ENCODE peak calls at places on chromosomes 1 and 21, in six cellular contexts. F, Q, E, K, W and G are unnamed samples.

GRCh38 chr1:248837045-248837793 is 805 bp upstream of the ZNF672 start:
- DNase-seq in F (no peak), W (no peak), K (no peak), E (no peak), Q (no peak), G (no peak)

GRCh38 chr1:247647864-247648263 is 31.7 kb downstream of the OR13G1 start:
- DNase-seq in K (no peak), W (no peak), E (no peak), Q (no peak), F (no peak), G (no peak)

GRCh38 chr1:99171126-99171813 is 93.0 kb upstream of the PLPPR4 start:
- DNase-seq in K (no peak), Q (no peak), F (no peak), W (no peak), E (no peak), G (no peak)

GRCh38 chr21:37642493-37642892 is 273.8 kb downstream of the KCNJ6 start:
- DNase-seq in W (peak; percentile 9), F (no peak), E (no peak), K (no peak), Q (peak; percentile 69), G (peak; percentile 24)

GRCh38 chr1:177884499-177885021 is 85.3 kb downstream of the SEC16B start:
- DNase-seq in E (no peak), W (no peak), K (no peak), Q (no peak), F (no peak), G (no peak)

GRCh38 chr1:218985424-218985823 is 188.3 kb upstream of the LYPLAL1 start:
- DNase-seq in W (no peak), F (no peak), E (no peak), Q (no peak), K (no peak), G (no peak)

GRCh38 chr21:45330075-45330781 is 42.5 kb upstream of the POFUT2 start:
- DNase-seq in Q (no peak), W (peak; percentile 88), K (peak; percentile 85), F (peak; percentile 88), E (peak; percentile 74), G (no peak)

GRCh38 chr21:34844033-34844923 is 175.5 kb downstream of the CLIC6 start:
- DNase-seq in K (peak; percentile 41), F (peak; percentile 71), Q (no peak), W (peak; percentile 89), E (peak; percentile 62), G (no peak)

GRCh38 chr1:233885196-233886028 is 19.1 kb upstream of the SLC35F3 start:
- DNase-seq in W (no peak), E (no peak), Q (no peak), F (no peak), K (no peak), G (no peak)

GRCh38 chr1:178461104-178461503 is 35.7 kb downstream of the CLEC20A start:
- DNase-seq in F (no peak), E (no peak), W (no peak), Q (no peak), K (no peak), G (no peak)

GRCh38 chr21:35697321-35697808 is 363.0 kb downstream of the SETD4 start:
- DNase-seq in K (peak; percentile 43), E (peak; percentile 46), W (peak; percentile 80), F (peak; percentile 35), Q (peak; percentile 93), G (no peak)

GRCh38 chr21:17900281-17900989 is 81.3 kb upstream of the C21orf91 start:
- DNase-seq in K (no peak), F (no peak), Q (no peak), W (no peak), E (no peak), G (no peak)

GRCh38 chr1:86520789-86521521 is 25.9 kb upstream of the CLCA4 start:
- DNase-seq in F (no peak), K (no peak), W (no peak), E (no peak), Q (no peak), G (no peak)

GRCh38 chr1:29428997-29429396 is 192.7 kb downstream of the PTPRU start:
- DNase-seq in Q (no peak), E (no peak), K (no peak), W (no peak), F (no peak), G (no peak)

GRCh38 chr1:223652436-223652901 is 13.0 kb downstream of the CAPN8 start:
- DNase-seq in W (no peak), F (no peak), K (no peak), E (no peak), Q (no peak), G (no peak)

GRCh38 chr1:18954270-18955071 is 2.0 kb downstream of the IFFO2 start:
- DNase-seq in F (no peak), Q (no peak), E (peak; percentile 45), W (peak; percentile 44), K (peak; percentile 54), G (no peak)

GRCh38 chr1:219537182-219537581 is 75.7 kb downstream of the ZC3H11B start:
- DNase-seq in E (no peak), Q (no peak), W (peak; percentile 12), K (no peak), F (no peak), G (no peak)

GRCh38 chr1:86832409-86832808 is 81.5 kb downstream of the SELENOF start:
- DNase-seq in E (no peak), Q (no peak), K (no peak), W (no peak), F (no peak), G (no peak)

GRCh38 chr1:18599096-18599495 is 31.6 kb upstream of the PAX7 start:
- DNase-seq in W (no peak), E (no peak), K (no peak), Q (no peak), F (no peak), G (no peak)

GRCh38 chr1:243793298-243793697 is 56.7 kb downstream of the AKT3 start:
- DNase-seq in Q (peak; percentile 30), F (no peak), K (no peak), E (no peak), W (no peak), G (no peak)

GRCh38 chr1:10777749-10778574 is 18.5 kb downstream of the CASZ1 start:
- DNase-seq in E (no peak), Q (no peak), K (no peak), F (no peak), W (no peak), G (no peak)

GRCh38 chr1:10779201-10779600 is 17.2 kb downstream of the CASZ1 start:
- DNase-seq in W (no peak), F (no peak), E (no peak), K (no peak), Q (no peak), G (no peak)

GRCh38 chr1:10779841-10780240 is 16.6 kb downstream of the CASZ1 start:
- DNase-seq in E (no peak), Q (no peak), K (no peak), W (no peak), F (no peak), G (no peak)

GRCh38 chr1:10776206-10776905 is 20.1 kb downstream of the CASZ1 start:
- DNase-seq in K (no peak), F (no peak), Q (no peak), W (no peak), E (no peak), G (no peak)

GRCh38 chr1:10778640-10779039 is 17.8 kb downstream of the CASZ1 start:
- DNase-seq in Q (no peak), K (no peak), W (no peak), F (no peak), E (no peak), G (no peak)
- H3K4me3 ChIP-seq in Q (no peak overlapping the region), K (no peak overlapping the region), W (no peak overlapping the region), F (no peak overlapping the region), E (no peak overlapping the region), G (no peak overlapping the region)

GRCh38 chr1:198232407-198232806 is 75.6 kb downstream of the NEK7 start:
- DNase-seq in Q (no peak), E (no peak), F (peak; percentile 6), W (no peak), K (no peak), G (no peak)

GRCh38 chr1:198241553-198241952 is 84.8 kb downstream of the NEK7 start:
- DNase-seq in F (no peak), W (no peak), Q (no peak), E (no peak), K (no peak), G (no peak)

GRCh38 chr1:198232940-198233675 is 76.3 kb downstream of the NEK7 start:
- DNase-seq in W (no peak), Q (no peak), F (no peak), K (no peak), E (no peak), G (no peak)

GRCh38 chr1:198234511-198235251 is 77.9 kb downstream of the NEK7 start:
- DNase-seq in K (peak; percentile 52), E (peak; percentile 63), W (peak; percentile 69), Q (no peak), F (peak; percentile 70), G (no peak)

DNA sequence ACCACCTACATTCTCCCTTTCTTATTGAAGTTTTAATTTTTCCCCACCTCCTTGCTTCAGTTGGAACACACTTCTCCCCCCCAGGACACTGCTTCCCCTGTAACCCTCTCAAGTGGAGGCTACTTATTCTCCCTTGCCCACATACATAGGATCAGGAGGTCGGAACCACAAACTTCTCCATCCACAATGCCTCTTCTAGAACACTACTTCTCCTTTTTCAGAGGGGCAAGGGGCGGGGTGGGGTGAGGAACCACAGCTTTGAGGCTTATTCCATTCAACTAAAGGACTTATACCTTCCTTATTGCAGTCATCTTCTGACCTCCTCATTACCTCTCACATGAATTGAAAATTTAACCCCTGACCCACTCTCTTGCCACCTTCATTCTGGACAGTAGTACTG is 81.3 kb downstream of the NEK7 start:
- DNase-seq in F (no peak), W (no peak), K (no peak), E (no peak), Q (no peak), G (no peak)
- TF ChIP-seq CTCF in F (no peak), W (no peak), K (no peak), E (no peak), Q (no peak), G (no peak)

GRCh38 chr1:169924063-169924462 is 30.4 kb upstream of the SCYL3 start:
- DNase-seq in E (no peak), W (no peak), F (no peak), Q (no peak), K (no peak), G (no peak)
- H3K4me3 ChIP-seq in E (no peak overlapping the region), W (no peak overlapping the region), F (no peak overlapping the region), Q (no peak overlapping the region), K (no peak overlapping the region), G (no peak overlapping the region)

DNA sequence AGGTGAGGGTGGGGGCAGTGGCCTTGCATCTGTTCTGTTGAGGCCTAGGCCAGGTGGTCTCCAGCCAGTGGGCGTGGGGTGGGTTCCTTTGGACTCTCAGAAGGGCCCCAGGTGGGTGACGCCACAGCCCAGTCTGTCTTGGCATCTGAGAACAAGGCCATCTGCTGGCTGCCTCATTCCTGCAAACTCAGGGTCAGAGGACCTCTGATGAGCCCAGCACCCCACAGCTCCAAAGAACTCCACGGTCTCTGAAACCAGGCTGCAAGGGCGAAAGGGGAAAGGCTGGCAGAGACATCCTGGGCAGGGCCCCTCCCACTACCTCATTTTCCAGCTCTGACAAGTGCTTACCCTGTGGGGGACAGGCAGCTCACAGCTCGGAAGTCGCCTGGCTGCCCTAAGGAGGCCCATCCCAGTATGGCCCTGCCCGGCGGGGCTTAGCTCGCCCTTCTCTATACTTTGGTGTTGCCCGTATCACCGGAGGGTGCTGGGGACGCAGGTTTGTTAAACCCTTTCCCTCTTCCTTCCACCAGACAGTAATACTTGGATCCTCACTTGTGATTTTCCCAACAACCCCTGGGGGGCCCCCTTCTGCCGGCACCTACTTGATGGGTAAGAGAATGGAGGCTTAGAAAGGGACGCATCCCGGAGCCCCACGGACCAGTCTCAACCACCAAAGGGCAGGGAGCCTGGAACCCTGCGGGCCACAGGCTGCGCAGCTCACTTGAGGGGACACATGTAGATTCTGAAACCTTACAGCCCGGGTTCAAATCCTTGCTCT is 10.9 kb upstream of the EDN2 start:
- DNase-seq in K (peak; percentile 31), F (peak; percentile 21), W (peak; percentile 65), Q (no peak), E (peak; percentile 42), G (no peak)
- TF ChIP-seq CTCF in K (peak; percentile 26), F (peak; percentile 34), W (peak; percentile 55), Q (peak; percentile 38), E (peak; percentile 20), G (peak; percentile 12)